ENCODE peak calls at places on chromosomes 13 and 19, in nine cellular contexts. P is stimulated activated CD4-positive, alpha-beta T cell treated with anti-CD3 and anti-CD28 coated beads, Interleukin-12 subunit alpha, Interleukin-12 subunit beta, amount 100 ng/mL, for 24 hours; D is iris pigment epithelial cell; J is activated naive CD4-positive, alpha-beta T cell treated with anti-CD3 and anti-CD28 coated beads, Interleukin-2, amount 10 ng/mL, durations not matched to agents 7 days and 5 days; C is Right ventricle myocardium inferior; U is HCT116; E is SIG-M5; Y is CD8-positive, alpha-beta T cell; H is activated CD4-positive, CD25-positive, alpha-beta regulatory T cell treated with anti-CD3 and anti-CD28 coated beads, Interleukin-2, amount 50 U/mL, for 16 hours. M is an unnamed sample.

GRCh38 chr13:79485014-79485441 is 4.1 kb downstream of the NDFIP2 start:
- DNase-seq in P (no peak), D (peak), J (no peak), C (no peak), U (no peak), E (no peak), Y (no peak), H (no peak), M (no peak)

GRCh38 chr13:32811297-32811800 is 204.9 kb upstream of the KL start:
- DNase-seq in P (no peak), D (no peak), J (peak), C (no peak), U (no peak), E (no peak), Y (no peak), H (no peak), M (no peak)

GRCh38 chr13:111511219-111511732 is 190.8 kb downstream of the TEX29 start:
- DNase-seq in P (no peak), D (no peak), J (no peak), C (no peak), U (no peak), E (no peak), Y (no peak), H (no peak), M (no peak)

GRCh38 chr19:27716922-27717321 is 1496.0 kb downstream of the UQCRFS1 start:
- DNase-seq in P (no peak), D (no peak), J (no peak), C (no peak), U (no peak), E (no peak), Y (no peak), H (no peak), M (no peak)

GRCh38 chr13:44668707-44669106 is 92.6 kb upstream of the TSC22D1 start:
- DNase-seq in P (no peak), D (peak), J (no peak), C (no peak), U (no peak), E (no peak), Y (no peak), H (no peak), M (no peak)

GRCh38 chr19:49150106-49150943 is 4.9 kb downstream of the HRC start:
- DNase-seq in P (peak), D (peak), J (peak), C (peak), U (peak), E (no peak), Y (no peak), H (no peak), M (no peak)

GRCh38 chr19:51111606-51112005 is 3.4 kb upstream of the CTU1 start:
- DNase-seq in P (no peak), D (no peak), J (no peak), C (no peak), U (peak), E (no peak), Y (no peak), H (no peak), M (no peak)

GRCh38 chr13:93915269-93915809 is 564.1 kb downstream of the DCT start:
- DNase-seq in P (no peak), D (peak), J (no peak), C (no peak), U (no peak), E (no peak), Y (no peak), H (no peak), M (no peak)

GRCh38 chr19:52941941-52942370 is 18.7 kb upstream of the ZNF888 start:
- DNase-seq in P (no peak), D (peak), J (peak), C (peak), U (no peak), E (no peak), Y (no peak), H (no peak), M (peak)

GRCh38 chr13:99363391-99363790 is 56.2 kb upstream of the GPR183 start:
- DNase-seq in P (no peak), D (no peak), J (no peak), C (no peak), U (no peak), E (no peak), Y (no peak), H (no peak), M (no peak)

GRCh38 chr13:48790996-48791395 is 137.3 kb downstream of the CYSLTR2 start:
- DNase-seq in P (no peak), D (no peak), J (no peak), C (no peak), U (no peak), E (no peak), Y (no peak), H (no peak), M (no peak)

GRCh38 chr19:49064029-49064629 is 489 bp downstream of the NTF4 start:
- DNase-seq in P (no peak), D (no peak), J (no peak), C (no peak), U (no peak), E (no peak), Y (no peak), H (no peak), M (no peak)

GRCh38 chr13:48110930-48111721 is 16.2 kb upstream of the MED4 start:
- DNase-seq in P (no peak), D (peak), J (no peak), C (no peak), U (no peak), E (no peak), Y (no peak), H (no peak), M (no peak)

GRCh38 chr19:17289489-17289888 is 7.8 kb downstream of the ANKLE1 start:
- DNase-seq in P (peak), D (peak), J (peak), C (peak), U (peak), E (no peak), Y (no peak), H (no peak), M (peak)

GRCh38 chr19:8544168-8544567 is 30.2 kb upstream of the ZNF414 start:
- DNase-seq in P (no peak), D (no peak), J (no peak), C (peak), U (no peak), E (no peak), Y (no peak), H (no peak), M (no peak)

GRCh38 chr19:15015946-15016542 is 33.2 kb upstream of the CASP14 start:
- DNase-seq in P (no peak), D (peak), J (peak), C (no peak), U (no peak), E (no peak), Y (no peak), H (no peak), M (no peak)

GRCh38 chr13:95323930-95324662 is 22.8 kb upstream of the ABCC4 start:
- DNase-seq in P (no peak), D (no peak), J (no peak), C (no peak), U (no peak), E (no peak), Y (no peak), H (no peak), M (no peak)

GRCh38 chr19:29188704-29189375 is 24.1 kb downstream of the UQCRFS1 start:
- DNase-seq in P (no peak), D (no peak), J (no peak), C (no peak), U (no peak), E (no peak), Y (no peak), H (no peak), M (no peak)

GRCh38 chr13:53060840-53061485 is 32.4 kb downstream of the OLFM4 start:
- DNase-seq in P (no peak), D (no peak), J (no peak), C (no peak), U (no peak), E (no peak), Y (no peak), H (no peak), M (no peak)

GRCh38 chr13:26993780-26994179 is 177.8 kb downstream of the USP12 start:
- DNase-seq in P (no peak), D (no peak), J (no peak), C (no peak), U (no peak), E (no peak), Y (no peak), H (no peak), M (no peak)

GRCh38 chr13:87810391-87810801 is 139.2 kb downstream of the SLITRK5 start:
- DNase-seq in P (no peak), D (no peak), J (no peak), C (no peak), U (no peak), E (no peak), Y (no peak), H (no peak), M (no peak)

GRCh38 chr13:51731759-51732158 is 72.2 kb downstream of the DHRS12 start:
- DNase-seq in P (no peak), D (no peak), J (no peak), C (no peak), U (no peak), E (no peak), Y (no peak), H (no peak), M (no peak)

GRCh38 chr19:27774827-27775226 is 1438.1 kb downstream of the UQCRFS1 start:
- DNase-seq in P (peak), D (no peak), J (peak), C (no peak), U (no peak), E (no peak), Y (no peak), H (no peak), M (peak)

M was measured in Jurkat, Clone E6-1.